ENCODE peak calls at places on chromosomes 12 and 14, in nine cellular contexts. H is left lobe of liver; L is lower lobe of right lung; A is effector memory CD8-positive, alpha-beta T cell; Y is GM12878; D is activated naive CD4-positive, alpha-beta T cell treated with anti-CD3 and anti-CD28 coated beads, Interleukin-2, amount 50 U/mL, for 72 hours; E is T-helper 17 cell; R is body of pancreas; P is activated CD8-positive, alpha-beta T cell treated with anti-CD3 and anti-CD28 coated beads, Interleukin-2, amount 10 ng/mL, durations not matched to agents 7 days and 5 days. W is an unnamed sample.

GRCh38 chr14:23561259-23561658 is 5.2 kb downstream of the THTPA start:
- ATAC-seq in L (no peak), H (no peak), Y (no peak), P (no peak), D (no peak), A (no peak), R (no peak), E (no peak), W (no peak)

GRCh38 chr14:34012369-34012768 is 61.5 kb upstream of the EGLN3 start:
- ATAC-seq in R (no peak), A (no peak), P (no peak), H (no peak), Y (no peak), E (no peak), D (no peak), L (no peak), W (no peak)

GRCh38 chr12:127125607-127126259 is 1141.2 kb upstream of the TMEM132C start:
- ATAC-seq in P (peak; percentile 44), H (no peak), A (peak; percentile 31), E (peak; percentile 32), Y (peak; percentile 90), R (no peak), L (peak; percentile 33), D (peak; percentile 91), W (peak; percentile 99)

GRCh38 chr12:14937014-14937413 is 1.3 kb downstream of the ERP27 start:
- ATAC-seq in D (no peak), P (no peak), A (no peak), E (no peak), Y (no peak), R (no peak), H (no peak), L (no peak), W (no peak)

GRCh38 chr14:53525608-53526007 is 372.5 kb upstream of the DDHD1 start:
- ATAC-seq in H (peak; percentile 55), A (no peak), Y (no peak), P (no peak), L (no peak), R (no peak), D (no peak), E (no peak), W (no peak)

GRCh38 chr12:68119724-68120211 is 39.8 kb downstream of the IFNG start:
- ATAC-seq in Y (peak; percentile 93), P (peak; percentile 92), L (peak; percentile 62), D (peak; percentile 85), A (peak; percentile 78), E (peak; percentile 57), R (no peak), H (no peak), W (no peak)

GRCh38 chr14:64695071-64695470 is 9.2 kb upstream of the PLEKHG3 start:
- ATAC-seq in D (no peak), R (no peak), L (no peak), E (no peak), H (no peak), A (no peak), P (no peak), Y (no peak), W (no peak)

GRCh38 chr12:52191841-52192791 is at the start of gene KRT80:
- ATAC-seq in P (no peak), Y (no peak), L (peak; percentile 92), E (no peak), A (no peak), R (peak; percentile 94), D (peak; percentile 73), H (peak; percentile 81), W (peak; percentile 87)

W was measured in esophagus mucosa.